ENCODE peak calls at places on chromosome 21, in five cellular contexts. U, I, O, R and W are unnamed samples.

GRCh38 chr21:41817228-41817627 is 50.4 kb upstream of the RIPK4 start:
- DNase-seq in U (peak; percentile 79), I (peak; percentile 71), O (peak; percentile 69), R (peak; percentile 73), W (peak; percentile 89)

GRCh38 chr21:43892984-43893535 is 28.0 kb downstream of the AGPAT3 start:
- DNase-seq in U (no peak), I (no peak), O (no peak), R (no peak), W (no peak)

GRCh38 chr21:42677339-42678117 is 24.1 kb downstream of the PDE9A start:
- DNase-seq in U (peak; percentile 31), I (peak; percentile 26), O (no peak), R (peak; percentile 67), W (no peak)

GRCh38 chr21:40151611-40152010 is 284.4 kb downstream of the PCP4 start:
- DNase-seq in U (no peak), I (peak; percentile 29), O (no peak), R (no peak), W (no peak)

GRCh38 chr21:45867041-45867630 is 114.4 kb upstream of the COL6A1 start:
- DNase-seq in U (no peak), I (no peak), O (no peak), R (no peak), W (no peak)

GRCh38 chr21:41928621-41929220 is 25.1 kb downstream of the C2CD2 start:
- DNase-seq in U (peak; percentile 51), I (no peak), O (no peak), R (no peak), W (peak; percentile 62)

GRCh38 chr21:39669976-39670671 is 57.4 kb downstream of the B3GALT5 start:
- DNase-seq in U (no peak), I (peak; percentile 89), O (no peak), R (no peak), W (no peak)

GRCh38 chr21:41360072-41360821 is 1.6 kb upstream of the MX2 start:
- DNase-seq in U (peak; percentile 47), I (peak; percentile 24), O (peak; percentile 42), R (peak; percentile 49), W (no peak)

GRCh38 chr21:27104749-27105439 is 138.0 kb upstream of the ADAMTS5 start:
- DNase-seq in U (no peak), I (no peak), O (no peak), R (peak; percentile 44), W (no peak)

GRCh38 chr21:43902441-43902840 is 37.4 kb downstream of the AGPAT3 start:
- DNase-seq in U (no peak), I (no peak), O (no peak), R (peak; percentile 92), W (no peak)

GRCh38 chr21:39581414-39581813 is 31.3 kb upstream of the B3GALT5 start:
- DNase-seq in U (no peak), I (no peak), O (no peak), R (no peak), W (no peak)

GRCh38 chr21:31476551-31477120 is 132.6 kb upstream of the TIAM1 start:
- DNase-seq in U (no peak), I (no peak), O (no peak), R (no peak), W (no peak)

GRCh38 chr21:45542667-45543370 is 579 bp upstream of the SLC19A1 start:
- DNase-seq in U (no peak), I (no peak), O (peak; percentile 69), R (no peak), W (no peak)

GRCh38 chr21:45981641-45982255 is at the start of gene COL6A1:
- DNase-seq in U (no peak), I (peak; percentile 80), O (peak; percentile 71), R (no peak), W (peak; percentile 80)

GRCh38 chr21:38171723-38172344 is 85.0 kb upstream of the KCNJ15 start:
- DNase-seq in U (no peak), I (peak; percentile 31), O (no peak), R (peak; percentile 54), W (no peak)

GRCh38 chr21:41559658-41560599 is 52.0 kb upstream of the TMPRSS2 start:
- DNase-seq in U (no peak), I (no peak), O (no peak), R (no peak), W (peak; percentile 38)

GRCh38 chr21:33686386-33686785 is 44.1 kb downstream of the ITSN1 start:
- DNase-seq in U (no peak), I (no peak), O (no peak), R (no peak), W (no peak)

GRCh38 chr21:42641311-42642218 is 11.9 kb upstream of the PDE9A start:
- DNase-seq in U (no peak), I (no peak), O (no peak), R (peak; percentile 12), W (no peak)

GRCh38 chr21:45074818-45075605 is 632 bp downstream of the ADARB1 start:
- DNase-seq in U (no peak), I (peak; percentile 65), O (no peak), R (no peak), W (peak; percentile 54)

GRCh38 chr21:30497065-30497464 is at the start of gene KRTAP19-4:
- DNase-seq in U (no peak), I (no peak), O (no peak), R (no peak), W (no peak)

GRCh38 chr21:38798481-38798882 is 7.2 kb upstream of the ETS2 start:
- DNase-seq in U (no peak), I (peak; percentile 35), O (no peak), R (no peak), W (no peak)

GRCh38 chr21:21750124-21750825 is 752.1 kb downstream of the NCAM2 start:
- DNase-seq in U (no peak), I (no peak), O (no peak), R (no peak), W (no peak)

DNA sequence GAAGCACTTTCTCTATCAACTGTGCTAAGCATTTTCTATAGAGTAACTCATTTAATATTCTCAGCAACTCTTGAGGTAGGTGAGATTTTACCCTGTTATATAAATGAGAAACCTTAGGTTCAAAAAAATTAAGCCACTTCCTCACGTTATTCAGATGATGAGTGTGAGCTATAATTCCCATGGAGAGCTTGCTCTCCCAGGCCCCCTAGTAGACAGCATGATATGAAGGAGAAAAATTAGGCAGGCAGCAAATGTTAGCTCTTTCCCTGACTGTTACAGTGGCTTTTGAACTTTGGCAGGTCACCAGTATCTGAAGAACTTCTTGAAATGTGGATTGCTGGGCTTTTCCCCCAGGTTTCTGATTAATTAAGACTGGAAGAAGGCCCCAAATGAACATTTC is 753.1 kb downstream of the NCAM2 start:
- DNase-seq in U (no peak), I (no peak), O (no peak), R (no peak), W (no peak)
- TF ChIP-seq CTCF in U (no peak), I (no peak), O (no peak), R (no peak), W (no peak)

DNA sequence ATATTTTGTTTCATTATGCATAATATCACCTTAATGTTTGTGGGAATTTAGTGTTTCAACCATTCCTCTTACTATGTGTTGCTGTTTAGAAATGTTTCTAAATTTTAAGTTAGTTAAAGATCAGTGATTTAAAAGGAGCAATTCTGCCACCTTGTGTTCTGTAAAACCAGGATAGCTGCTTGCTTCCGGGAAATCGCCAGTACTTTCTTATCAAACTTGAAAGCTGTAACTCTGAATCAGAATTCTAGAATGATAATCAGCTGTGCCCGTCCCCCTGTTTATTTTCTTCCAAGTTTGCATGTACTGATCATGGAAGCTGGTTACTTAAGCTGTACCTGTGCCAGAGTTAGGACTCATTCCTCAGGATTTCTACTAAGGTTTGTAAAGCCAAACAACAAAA is 656.4 kb downstream of the LTN1 start:
- DNase-seq in U (peak; percentile 43), I (peak; percentile 74), O (no peak), R (peak; percentile 93), W (no peak)
- TF ChIP-seq CTCF in U (peak; percentile 76), I (peak; percentile 62), O (peak; percentile 69), R (peak; percentile 57), W (no peak)

GRCh38 chr21:34801519-34802132 is 132.8 kb downstream of the CLIC6 start:
- DNase-seq in U (peak; percentile 48), I (no peak), O (no peak), R (peak; percentile 37), W (peak; percentile 73)
- TF ChIP-seq CTCF in U (peak; percentile 76), I (peak; percentile 45), O (peak; percentile 47), R (peak; percentile 44), W (peak; percentile 39)

GRCh38 chr21:17045214-17045835 is 467.5 kb upstream of the CXADR start:
- DNase-seq in U (peak; percentile 3), I (peak; percentile 48), O (no peak), R (peak; percentile 62), W (no peak)
- TF ChIP-seq CTCF in U (peak; percentile 84), I (peak; percentile 49), O (peak; percentile 68), R (peak; percentile 57), W (no peak)